ENCODE peak calls at places on chromosomes 4 and X, in five cellular contexts. S is pancreas, W is adrenal gland, R is upper lobe of right lung, H is A549. D is an unnamed sample. For H3K4me1 and H3K9me3, the result is how much of the 10 kb centered on the place peaks cover.

GRCh38 chr4:6767725-6768538 is 14.6 kb upstream of the KIAA0232 start:
- DNase-seq in S (no peak), W (no peak), R (peak), H (no peak), D (no peak)

GRCh38 chrX:9390121-9390520 is 74.7 kb upstream of the TBL1X start:
- DNase-seq in S (no peak), W (no peak), R (no peak), H (no peak), D (no peak)

GRCh38 chr4:37717575-37717974 is 31.4 kb upstream of the RELL1 start:
- DNase-seq in S (no peak), W (no peak), R (no peak), H (peak), D (no peak)

GRCh38 chrX:44871114-44871645 is 1.8 kb upstream of the KDM6A start:
- DNase-seq in S (no peak), W (peak), R (peak), H (no peak), D (no peak)

GRCh38 chr4:39032218-39033085 is at the start of gene TMEM156:
- DNase-seq in S (no peak), W (no peak), R (no peak), H (peak), D (no peak)

GRCh38 chrX:15838017-15838416 is 16.6 kb downstream of the AP1S2 start:
- DNase-seq in S (no peak), W (no peak), R (no peak), H (peak), D (no peak)

GRCh38 chr4:138182838-138183426 is 59.2 kb downstream of the SLC7A11 start:
- DNase-seq in S (no peak), W (no peak), R (no peak), H (peak), D (no peak)

GRCh38 chrX:16640823-16641222 is 9.1 kb upstream of the S100G start:
- DNase-seq in S (no peak), W (no peak), R (no peak), H (no peak), D (no peak)

GRCh38 chr4:173414456-173414855 is 15.5 kb upstream of the SCRG1 start:
- DNase-seq in S (no peak), W (no peak), R (no peak), H (no peak), D (no peak)
- H3K4me1 ChIP-seq in S (under half), W (under half), R (under half), H (under half), D (under half)

GRCh38 chr4:171288816-171289432 is 524.3 kb upstream of the GALNTL6 start:
- DNase-seq in S (no peak), W (no peak), R (no peak), H (no peak), D (no peak)
- H3K4me3 ChIP-seq in S (no peak), W (no peak), R (no peak), H (no peak), D (no peak)

GRCh38 chrX:119398974-119399771 is at the start of gene SLC25A43:
- DNase-seq in S (peak), W (peak), R (peak), H (peak), D (peak)

GRCh38 chrX:119398587-119398973 is 556 bp upstream of the SLC25A43 start:
- DNase-seq in S (no peak), W (no peak), R (no peak), H (peak), D (no peak)

GRCh38 chrX:119401569-119401968 is 2.4 kb downstream of the SLC25A43 start:
- DNase-seq in S (no peak), W (no peak), R (no peak), H (no peak), D (no peak)

GRCh38 chrX:119399772-119400101 is 601 bp downstream of the SLC25A43 start:
- DNase-seq in S (no peak), W (no peak), R (no peak), H (no peak), D (no peak)

DNA sequence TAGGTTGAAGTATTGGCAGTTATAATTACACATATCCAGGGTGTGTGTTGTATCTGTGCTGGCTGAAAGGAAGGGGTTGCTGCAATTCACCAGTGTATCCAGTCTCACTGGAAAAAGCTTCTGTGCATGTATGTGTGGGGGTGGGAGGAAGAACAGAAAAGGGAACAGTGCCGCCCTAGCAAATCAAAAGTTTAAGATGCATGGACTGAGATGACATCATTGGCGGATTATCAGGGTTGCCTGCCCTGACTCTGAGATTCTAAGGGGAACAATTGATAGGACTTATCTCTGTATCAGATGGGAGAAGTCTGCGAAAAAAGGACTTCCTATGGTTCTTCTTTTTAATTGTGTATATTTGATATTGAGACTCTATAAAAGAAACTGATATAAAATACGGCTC is 3.5 kb downstream of the SLC25A43 start:
- DNase-seq in S (no peak), W (no peak), R (no peak), H (no peak), D (no peak)
- H3K9me3 ChIP-seq in S (under half), W (under half), R (under half), H (under half), D (under half)

GRCh38 chr4:144580421-144580820 is 65.5 kb upstream of the HHIP start:
- DNase-seq in S (no peak), W (no peak), R (no peak), H (no peak), D (no peak)

GRCh38 chr4:144582105-144582850 is 63.7 kb upstream of the HHIP start:
- DNase-seq in S (no peak), W (no peak), R (no peak), H (peak), D (no peak)

GRCh38 chr4:144578681-144579080 is 67.3 kb upstream of the HHIP start:
- DNase-seq in S (no peak), W (no peak), R (no peak), H (no peak), D (no peak)

GRCh38 chr4:144582975-144583374 is 63.0 kb upstream of the HHIP start:
- DNase-seq in S (no peak), W (no peak), R (no peak), H (peak), D (no peak)

GRCh38 chr4:144579411-144580020 is 66.4 kb upstream of the HHIP start:
- DNase-seq in S (no peak), W (no peak), R (no peak), H (peak), D (no peak)
- H3K4me1 ChIP-seq in S (under half), W (under half), R (under half), H (half or more), D (under half)

D was measured in right cardiac atrium.